ENCODE peak calls at places on chromosomes 13 and 19, in four cellular contexts. Q, E, V and Y are unnamed samples.

GRCh38 chr13:91719033-91719432 is 320.6 kb downstream of the GPC5 start:
- DNase-seq in Q (no peak), E (no peak), V (peak), Y (no peak)

GRCh38 chr13:98370806-98371553 is 193.9 kb upstream of the RNF113B start:
- DNase-seq in Q (peak), E (peak), V (peak), Y (no peak)

GRCh38 chr13:44879452-44880058 is 109.7 kb downstream of the NUFIP1 start:
- DNase-seq in Q (peak), E (peak), V (no peak), Y (peak)

GRCh38 chr13:76854894-76855293 is 31.3 kb downstream of the KCTD12 start:
- DNase-seq in Q (peak), E (peak), V (no peak), Y (no peak)

GRCh38 chr13:99976502-99977115 is 5.0 kb upstream of the ZIC2 start:
- DNase-seq in Q (no peak), E (no peak), V (no peak), Y (no peak)

GRCh38 chr19:16626796-16627193 is 1.2 kb downstream of the MED26 start:
- DNase-seq in Q (peak), E (no peak), V (no peak), Y (no peak)

GRCh38 chr19:12166596-12166995 is 3.7 kb downstream of the ZNF136 start:
- DNase-seq in Q (no peak), E (no peak), V (no peak), Y (no peak)

GRCh38 chr19:47275866-47276461 is 1.3 kb downstream of the INAFM1 start:
- DNase-seq in Q (peak), E (no peak), V (peak), Y (no peak)

GRCh38 chr19:4066682-4067395 is at the start of gene ZBTB7A:
- DNase-seq in Q (peak), E (peak), V (peak), Y (peak)

GRCh38 chr13:97780486-97780885 is 173.0 kb upstream of the IPO5 start:
- DNase-seq in Q (no peak), E (no peak), V (no peak), Y (no peak)

GRCh38 chr13:34044041-34044440 is 226.1 kb downstream of the RFC3 start:
- DNase-seq in Q (no peak), E (no peak), V (no peak), Y (no peak)

GRCh38 chr19:17513801-17514200 is 2.4 kb downstream of the PGLS start:
- DNase-seq in Q (no peak), E (peak), V (no peak), Y (no peak)

GRCh38 chr19:45439569-45440258 is 16.0 kb upstream of the ERCC1 start:
- DNase-seq in Q (peak), E (peak), V (peak), Y (peak)

GRCh38 chr13:99565478-99566124 is 64.3 kb downstream of the TM9SF2 start:
- DNase-seq in Q (no peak), E (no peak), V (no peak), Y (no peak)

GRCh38 chr13:81487151-81487550 is 1146.2 kb upstream of the SPRY2 start:
- DNase-seq in Q (no peak), E (no peak), V (no peak), Y (no peak)